ENCODE peak calls at places on chromosomes 1 and 21, in four cellular contexts. L is GM23248, X is HCT116, C is HepG2. J is an unnamed sample.

GRCh38 chr1:203129501-203130231 is 2.1 kb downstream of the ADORA1 start:
- DNase-seq in L (peak; percentile 11), X (no peak), C (no peak), J (no peak)

GRCh38 chr1:113856011-113856410 is 15.5 kb downstream of the PTPN22 start:
- DNase-seq in C (peak; percentile 70), L (no peak), X (no peak), J (no peak)

GRCh38 chr21:44437696-44438431 is 17.4 kb upstream of the LRRC3 start:
- DNase-seq in L (no peak), C (no peak), X (no peak), J (no peak)

GRCh38 chr1:13935336-13935735 is 235.3 kb downstream of the PRDM2 start:
- DNase-seq in C (no peak), L (no peak), X (no peak), J (no peak)

GRCh38 chr1:200260587-200261335 is 149.1 kb downstream of the ZNF281 start:
- DNase-seq in C (peak; percentile 36), X (no peak), L (peak; percentile 63), J (no peak)

GRCh38 chr1:11500881-11501280 is 21.9 kb downstream of the DISP3 start:
- DNase-seq in X (no peak), C (no peak), L (no peak), J (no peak)

GRCh38 chr21:38234395-38235142 is 22.2 kb upstream of the KCNJ15 start:
- DNase-seq in L (no peak), X (no peak), C (no peak), J (no peak)

GRCh38 chr1:85884372-85885035 is 176.3 kb upstream of the ZNHIT6 start:
- DNase-seq in X (no peak), L (peak; percentile 66), C (peak; percentile 14), J (peak; percentile 44)

GRCh38 chr1:170742600-170742999 is 78.7 kb downstream of the PRRX1 start:
- DNase-seq in L (no peak), C (no peak), X (no peak), J (no peak)

GRCh38 chr1:234760303-234760723 is 150.3 kb upstream of the IRF2BP2 start:
- DNase-seq in L (no peak), C (peak; percentile 58), X (no peak), J (no peak)

GRCh38 chr1:2861143-2861987 is 59.9 kb upstream of the TTC34 start:
- DNase-seq in C (no peak), X (no peak), L (no peak), J (no peak)

GRCh38 chr1:61081637-61082335 is 575 bp upstream of the NFIA start:
- DNase-seq in C (peak; percentile 83), L (peak; percentile 57), X (no peak), J (peak; percentile 68)

GRCh38 chr1:183761871-183762270 is 43.0 kb upstream of the RGL1 start:
- DNase-seq in X (no peak), L (peak; percentile 20), C (no peak), J (peak; percentile 34)

GRCh38 chr1:230639714-230640209 is 2.5 kb upstream of the COG2 start:
- DNase-seq in L (no peak), X (no peak), C (peak; percentile 87), J (no peak)

GRCh38 chr1:198876371-198876871 is 237.6 kb downstream of the PTPRC start:
- DNase-seq in C (no peak), X (no peak), L (no peak), J (peak; percentile 38)

GRCh38 chr21:31444061-31444460 is 100.0 kb upstream of the TIAM1 start:
- DNase-seq in C (no peak), L (peak; percentile 83), X (no peak), J (peak; percentile 19)

GRCh38 chr1:107748529-107748928 is 216.5 kb downstream of the VAV3 start:
- DNase-seq in C (peak; percentile 32), L (peak; percentile 71), X (no peak), J (peak; percentile 46)

GRCh38 chr1:53405737-53406136 is 53.5 kb upstream of the DMRTB1 start:
- DNase-seq in C (no peak), X (no peak), L (no peak), J (no peak)

GRCh38 chr1:161359316-161359715 is 8.4 kb downstream of the CFAP126 start:
- DNase-seq in L (no peak), X (no peak), C (no peak), J (no peak)

GRCh38 chr1:14787604-14788003 is 189.1 kb downstream of the KAZN start:
- DNase-seq in L (no peak), X (no peak), C (no peak), J (no peak)

GRCh38 chr1:50417487-50417886 is 5.8 kb downstream of the DMRTA2 start:
- DNase-seq in C (no peak), X (no peak), L (no peak), J (no peak)
- TF ChIP-seq EZH2 in C (no peak), X (no peak), L (no peak), J (no peak)

GRCh38 chr1:151923422-151923821 is 14.1 kb upstream of the THEM4 start:
- DNase-seq in X (no peak), L (no peak), C (no peak), J (no peak)
- H3K4me1 ChIP-seq in X (peaks cover 10% of the 10 kb centered on the region), L (no peaks in the 10 kb centered on the region), C (peaks cover 19% of the 10 kb centered on the region), J (no peaks in the 10 kb centered on the region)

DNA sequence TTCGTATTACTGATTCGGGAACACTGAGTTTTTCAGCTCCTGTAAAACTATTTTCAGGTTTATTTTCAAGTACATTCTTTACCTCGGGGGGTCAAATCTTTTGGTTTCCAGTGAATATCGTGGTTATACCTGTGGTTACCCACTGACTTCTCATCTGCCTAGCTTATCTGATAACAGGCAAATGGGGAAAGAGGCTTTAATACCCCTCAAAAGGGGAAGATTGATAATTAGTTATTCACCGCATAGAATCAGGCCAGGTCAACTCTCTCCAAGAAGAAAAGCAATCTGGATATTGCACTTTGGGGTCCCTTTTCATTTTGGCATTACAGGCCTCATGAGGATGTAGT is 23.0 kb downstream of the RUNX1 start:
- DNase-seq in C (no peak), L (no peak), X (no peak), J (no peak)
- H3K9ac ChIP-seq in C (no peak overlapping the region), L (no peak overlapping the region), X (no peak overlapping the region), J (no peak overlapping the region)

DNA sequence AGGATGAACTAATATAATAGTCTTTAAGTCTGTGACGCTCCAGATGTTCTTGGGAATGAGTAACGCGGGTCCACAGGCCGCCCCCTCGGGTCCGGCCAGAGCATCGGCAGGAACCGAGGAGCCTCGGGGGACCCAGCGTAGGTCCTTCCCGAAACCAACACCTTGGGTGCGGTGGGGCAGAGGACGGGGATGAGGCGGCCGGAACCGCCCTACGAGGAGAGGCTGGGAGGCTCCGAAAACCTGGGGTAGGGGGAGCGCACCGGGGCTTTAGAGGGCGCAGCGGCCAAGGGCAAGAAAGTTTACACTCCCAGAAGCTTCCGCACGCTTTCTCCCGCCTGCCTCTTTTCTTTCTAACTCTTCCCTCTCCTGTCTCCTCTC is 7.1 kb downstream of the DMRTA2 start:
- DNase-seq in L (no peak), C (no peak), X (no peak), J (no peak)
- TF ChIP-seq EZH2 in L (peak; percentile 83), C (no peak), X (no peak), J (peak; percentile 25)

DNA sequence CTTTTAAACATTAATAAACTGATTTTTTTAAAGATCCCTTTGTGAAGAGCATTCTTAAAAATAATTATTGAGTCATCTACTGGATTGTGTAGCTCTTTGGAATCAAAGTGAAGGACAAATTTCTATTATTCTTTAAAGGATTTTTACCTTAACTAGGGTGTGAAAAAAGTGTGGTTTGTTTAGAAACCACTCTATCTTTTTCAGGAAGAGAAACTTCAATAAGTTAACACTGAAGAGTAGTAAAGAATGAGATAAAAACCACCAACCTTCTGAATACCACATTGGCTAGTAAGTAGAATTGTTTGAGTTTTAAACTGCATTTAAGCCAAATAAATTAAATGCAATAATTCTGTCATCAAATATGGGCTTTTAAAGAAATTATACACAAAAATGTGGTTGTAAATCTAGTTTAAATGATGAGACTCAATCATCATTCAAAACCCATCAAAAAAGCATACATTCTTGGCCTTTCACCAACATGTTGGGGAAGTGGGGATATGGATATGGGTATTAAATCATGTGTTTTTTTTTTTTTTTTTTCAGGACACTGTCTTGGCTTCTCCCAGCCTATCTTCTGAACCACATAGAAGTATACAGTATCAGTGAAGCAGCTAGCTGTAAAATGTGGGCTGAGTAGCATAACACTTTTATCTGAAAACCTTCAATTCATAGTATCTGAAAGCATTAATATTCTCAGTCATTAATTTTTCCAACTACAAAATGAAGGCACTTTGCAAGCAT is 4.8 kb downstream of the S1PR1 start:
- DNase-seq in X (no peak), L (no peak), C (no peak), J (no peak)
- H3K4me1 ChIP-seq in X (peaks cover 2% of the 10 kb centered on the region), L (no peaks in the 10 kb centered on the region), C (peaks cover 16% of the 10 kb centered on the region), J (peaks cover 3% of the 10 kb centered on the region)

J was measured in fibroblast of lung.